ENCODE peak calls at places on chromosomes 12 and 14, in six cellular contexts. M is NCI-H1092; O is stimulated activated CD8-positive, alpha-beta memory T cell treated with anti-CD3 and anti-CD28 coated beads, Interleukin-4, amount 100 ng/mL, for 48 hours; H is smooth muscle cell of the brain vasculature; X is NCI-H2081; T is OCI-M1. W is an unnamed sample.

GRCh38 chr14:61930101-61930857 is 168.1 kb downstream of the SNAPC1 start:
- DNase-seq in T (no peak), X (no peak), O (no peak), H (no peak), M (no peak), W (no peak)

GRCh38 chr12:103657331-103657730 is 70.3 kb downstream of the STAB2 start:
- DNase-seq in M (no peak), T (no peak), O (no peak), H (no peak), X (no peak), W (no peak)

GRCh38 chr14:101480747-101481530 is 80.4 kb upstream of the DIO3 start:
- DNase-seq in H (no peak), T (no peak), M (no peak), X (no peak), O (no peak), W (peak)

GRCh38 chr14:68824517-68825347 is 31.9 kb upstream of the ZFP36L1 start:
- DNase-seq in T (peak), X (peak), H (no peak), M (peak), O (peak), W (peak)

GRCh38 chr14:21987937-21988336 is 314.3 kb upstream of the OR4E1 start:
- DNase-seq in T (peak), X (no peak), H (no peak), O (no peak), M (no peak), W (no peak)

GRCh38 chr12:120536064-120536791 is 2.1 kb downstream of the RNF10 start:
- DNase-seq in T (no peak), M (no peak), X (no peak), H (no peak), O (peak), W (peak)

GRCh38 chr12:6092784-6093722 is 31.4 kb downstream of the VWF start:
- DNase-seq in H (no peak), X (no peak), O (no peak), T (no peak), M (no peak), W (no peak)

GRCh38 chr12:97272471-97272870 is 190.1 kb upstream of the RMST start:
- DNase-seq in O (no peak), H (no peak), M (no peak), X (no peak), T (no peak), W (no peak)

GRCh38 chr14:93986972-93987371 is 10.1 kb upstream of the CCDC197 start:
- DNase-seq in T (no peak), X (no peak), M (no peak), O (no peak), H (no peak), W (no peak)

GRCh38 chr12:89969098-89969497 is 260.5 kb upstream of the ATP2B1 start:
- DNase-seq in M (no peak), H (no peak), O (no peak), X (no peak), T (no peak), W (no peak)

GRCh38 chr12:71958056-71958455 is 19.4 kb downstream of the TPH2 start:
- DNase-seq in X (no peak), M (no peak), H (no peak), T (no peak), O (no peak), W (no peak)

GRCh38 chr12:62640910-62641448 is 174.4 kb downstream of the MON2 start:
- DNase-seq in H (no peak), T (no peak), X (no peak), M (no peak), O (peak), W (peak)

GRCh38 chr12:94649349-94650142 is 811 bp downstream of the TMCC3 start:
- DNase-seq in O (peak), M (no peak), X (peak), H (no peak), T (no peak), W (peak)

GRCh38 chr12:321606-322326 is 59.1 kb upstream of the SLC6A13 start:
- DNase-seq in T (peak), O (no peak), H (no peak), M (no peak), X (peak), W (no peak)

GRCh38 chr12:89516633-89517032 is 8.0 kb downstream of the GALNT4 start:
- DNase-seq in T (no peak), O (no peak), M (no peak), X (no peak), H (no peak), W (no peak)

GRCh38 chr12:4273651-4274395 is at the start of gene CCND2:
- DNase-seq in H (no peak), T (peak), O (peak), X (no peak), M (no peak), W (peak)

GRCh38 chr12:47616440-47616839 is 89.4 kb downstream of the RPAP3 start:
- DNase-seq in T (peak), X (no peak), O (no peak), H (no peak), M (no peak), W (no peak)

GRCh38 chr12:123526542-123527080 is 6.9 kb downstream of the RILPL1 start:
- DNase-seq in O (no peak), H (no peak), M (no peak), T (no peak), X (no peak), W (no peak)

GRCh38 chr12:2492166-2492705 is 302.5 kb upstream of the FKBP4 start:
- DNase-seq in O (no peak), M (no peak), T (no peak), H (no peak), X (no peak), W (no peak)

GRCh38 chr12:52023182-52023975 is 16.6 kb downstream of the TAMALIN start:
- DNase-seq in O (peak), X (peak), H (no peak), M (peak), T (peak), W (peak)

GRCh38 chr14:43147480-43147879 is 1359.6 kb downstream of the FSCB start:
- DNase-seq in X (no peak), T (no peak), M (no peak), O (no peak), H (no peak), W (no peak)

GRCh38 chr14:75831971-75832370 is 149.8 kb downstream of the TGFB3 start:
- DNase-seq in T (peak), H (no peak), O (no peak), X (peak), M (no peak), W (no peak)

GRCh38 chr12:91590991-91591987 is 408.7 kb upstream of the DCN start:
- DNase-seq in M (no peak), O (no peak), T (no peak), X (no peak), H (no peak), W (no peak)

GRCh38 chr14:56666716-56667115 is 87.1 kb downstream of the TMEM260 start:
- DNase-seq in H (no peak), T (no peak), M (no peak), X (no peak), O (no peak), W (no peak)

GRCh38 chr14:72830786-72831583 is 62.9 kb downstream of the DPF3 start:
- DNase-seq in T (no peak), M (no peak), O (no peak), X (no peak), H (no peak), W (no peak)

GRCh38 chr12:6039894-6040601 is 84.4 kb downstream of the VWF start:
- DNase-seq in X (peak), T (peak), H (peak), M (peak), O (peak), W (peak)

GRCh38 chr14:51957950-51958349 is 31.4 kb upstream of the RTRAF start:
- DNase-seq in M (no peak), X (no peak), O (no peak), H (no peak), T (no peak), W (no peak)

W was measured in activated effector memory CD4-positive, alpha-beta T cell treated with anti-CD3 and anti-CD28 coated beads, Interleukin-2, amount 50 U/mL, for 16 hours.